ENCODE peak calls at places on chromosomes 3 and 15, in seven cellular contexts. O is hepatocyte; M is WERI-Rb-1; B is GM06990; A is aorta; X is tibial artery; T is CD4-positive, CD25-positive, alpha-beta regulatory T cell. L is an unnamed sample. For H3K27me3, the result is how much of the 10 kb centered on the place peaks cover.

GRCh38 chr15:59555696-59556095 is 55.9 kb upstream of the GCNT3 start:
- DNase-seq in O (no peak), M (no peak), B (no peak), A (no peak), X (no peak), T (no peak), L (no peak)

GRCh38 chr3:140758791-140759444 is 81.1 kb downstream of the TRIM42 start:
- DNase-seq in O (no peak), M (no peak), B (no peak), A (no peak), X (no peak), T (no peak), L (no peak)

GRCh38 chr3:50550079-50550736 is 17.3 kb downstream of the C3orf18 start:
- DNase-seq in O (peak), M (peak), B (no peak), A (peak), X (peak), T (peak), L (peak)

GRCh38 chr3:158103956-158104338 is 2.3 kb downstream of the SHOX2 start:
- DNase-seq in O (no peak), M (no peak), B (no peak), A (no peak), X (peak), T (no peak), L (no peak)

GRCh38 chr3:32340639-32341365 is 50.9 kb upstream of the CMTM7 start:
- DNase-seq in O (no peak), M (no peak), B (no peak), A (no peak), X (no peak), T (no peak), L (no peak)

GRCh38 chr15:76903251-76903681 is 1.9 kb downstream of the SCAPER start:
- DNase-seq in O (peak), M (peak), B (no peak), A (no peak), X (no peak), T (peak), L (peak)

GRCh38 chr3:130758624-130759023 is 12.0 kb upstream of the PIK3R4 start:
- DNase-seq in O (no peak), M (no peak), B (no peak), A (no peak), X (no peak), T (no peak), L (no peak)

GRCh38 chr3:24202071-24202470 is 257.0 kb downstream of the NR1D2 start:
- DNase-seq in O (no peak), M (no peak), B (no peak), A (no peak), X (no peak), T (no peak), L (no peak)

GRCh38 chr3:75395601-75396315 is 268.4 kb upstream of the FRG2C start:
- DNase-seq in O (no peak), M (no peak), B (no peak), A (no peak), X (no peak), T (no peak), L (no peak)

GRCh38 chr3:49492969-49493368 is 22.9 kb downstream of the DAG1 start:
- DNase-seq in O (no peak), M (no peak), B (no peak), A (peak), X (no peak), T (no peak), L (no peak)

GRCh38 chr3:39592306-39592705 is 124.8 kb downstream of the MOBP start:
- DNase-seq in O (no peak), M (no peak), B (no peak), A (no peak), X (no peak), T (no peak), L (no peak)

GRCh38 chr3:128493221-128494151 is 485 bp upstream of the GATA2 start:
- DNase-seq in O (no peak), M (no peak), B (no peak), A (no peak), X (peak), T (no peak), L (no peak)
- H3K27me3 ChIP-seq in O (half or more), M (half or more), B (under half), A (under half), X (under half), T (under half), L (half or more)

DNA sequence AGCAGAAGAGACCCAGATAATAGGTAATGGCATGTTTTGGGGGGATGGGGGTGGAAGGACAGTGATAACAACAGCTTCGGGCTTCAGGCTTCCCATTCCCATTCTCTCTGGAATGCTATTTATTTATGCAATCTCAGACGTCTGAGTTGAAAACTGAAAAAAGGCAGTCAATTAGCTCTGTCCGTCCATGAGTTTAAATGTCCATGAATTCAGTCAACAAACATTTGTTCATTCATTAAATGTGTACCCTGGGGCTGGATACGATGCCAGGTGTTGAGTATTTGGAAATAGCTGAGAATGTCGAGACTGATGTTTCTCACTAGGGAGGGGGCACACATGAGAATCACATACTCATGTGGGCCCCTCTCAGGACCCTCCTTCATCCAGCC is 42.4 kb downstream of the AMOTL2 start:
- DNase-seq in O (no peak), M (no peak), B (no peak), A (no peak), X (no peak), T (no peak), L (no peak)
- H3K27me3 ChIP-seq in O (under half), M (under half), B (under half), A (under half), X (under half), T (under half), L (under half)

DNA sequence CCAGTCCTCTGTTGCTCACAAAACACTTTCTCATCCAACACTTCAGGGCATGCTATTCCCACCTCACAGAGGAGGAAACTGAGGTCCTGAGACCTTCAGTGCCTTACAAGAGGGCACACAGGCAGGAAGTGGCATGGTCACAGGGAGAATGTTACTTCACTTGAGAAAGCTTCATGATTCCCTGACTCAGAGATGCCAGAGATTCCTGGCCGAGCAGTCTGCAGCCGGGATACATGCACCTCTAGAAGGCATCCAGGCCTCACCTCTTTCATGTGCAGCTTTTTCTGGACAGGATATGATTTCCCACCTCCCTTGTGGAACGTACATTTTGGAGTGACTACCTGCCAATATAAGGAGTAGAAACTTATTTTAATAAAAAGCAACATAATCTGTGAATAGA is 2.8 kb upstream of the SST start:
- DNase-seq in O (no peak), M (no peak), B (no peak), A (no peak), X (no peak), T (no peak), L (no peak)
- H3K27me3 ChIP-seq in O (under half), M (half or more), B (under half), A (under half), X (under half), T (under half), L (under half)

GRCh38 chr3:10712121-10712520 is 103.9 kb upstream of the SLC6A11 start:
- DNase-seq in O (no peak), M (no peak), B (no peak), A (no peak), X (no peak), T (no peak), L (no peak)
- H3K27me3 ChIP-seq in O (half or more), M (under half), B (under half), A (under half), X (under half), T (under half), L (half or more)

DNA sequence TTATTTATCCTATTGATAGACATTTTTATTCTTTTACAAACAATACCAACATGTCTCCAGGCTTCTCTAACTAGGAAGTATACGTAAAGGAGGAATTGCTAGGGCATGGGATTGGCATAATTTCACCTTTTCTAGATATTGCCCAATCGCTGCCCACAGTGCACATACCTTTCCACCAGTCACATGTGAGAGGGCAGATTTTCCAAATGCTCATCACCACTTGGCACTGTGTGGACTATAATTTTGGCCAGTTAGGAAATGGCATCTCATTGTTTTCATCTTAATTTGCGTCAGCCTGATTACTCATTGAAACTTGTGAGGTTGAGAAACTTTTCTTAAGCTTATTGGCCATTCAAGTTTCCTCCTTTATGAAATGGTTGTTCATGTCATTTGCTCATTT is 57.4 kb upstream of the POLR2M start:
- DNase-seq in O (no peak), M (no peak), B (no peak), A (no peak), X (no peak), T (no peak), L (peak)
- H3K27me3 ChIP-seq in O (under half), M (under half), B (under half), A (under half), X (under half), T (under half), L (under half)

DNA sequence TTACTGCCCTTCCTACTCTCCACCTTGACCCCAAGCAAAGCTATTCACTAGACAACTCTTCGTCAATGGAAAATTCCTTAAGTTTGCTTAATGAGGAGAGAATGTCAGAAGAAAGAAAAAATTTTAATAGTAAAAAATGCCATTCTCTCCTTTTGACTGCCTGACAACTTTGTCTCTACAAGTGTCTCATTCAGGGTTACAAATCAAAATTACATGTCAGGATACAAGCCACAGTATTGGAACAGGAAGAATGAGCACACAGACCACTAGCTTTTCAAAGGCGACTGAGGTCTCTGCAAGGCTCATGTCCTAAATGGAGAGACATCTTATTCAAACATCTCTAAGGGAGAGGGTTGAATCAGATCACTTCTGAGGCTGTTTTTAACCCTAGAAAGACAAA is 12.6 kb upstream of the MEIS2 start:
- DNase-seq in O (no peak), M (no peak), B (no peak), A (no peak), X (no peak), T (no peak), L (no peak)
- H3K27me3 ChIP-seq in O (half or more), M (under half), B (under half), A (under half), X (under half), T (under half), L (under half)

DNA sequence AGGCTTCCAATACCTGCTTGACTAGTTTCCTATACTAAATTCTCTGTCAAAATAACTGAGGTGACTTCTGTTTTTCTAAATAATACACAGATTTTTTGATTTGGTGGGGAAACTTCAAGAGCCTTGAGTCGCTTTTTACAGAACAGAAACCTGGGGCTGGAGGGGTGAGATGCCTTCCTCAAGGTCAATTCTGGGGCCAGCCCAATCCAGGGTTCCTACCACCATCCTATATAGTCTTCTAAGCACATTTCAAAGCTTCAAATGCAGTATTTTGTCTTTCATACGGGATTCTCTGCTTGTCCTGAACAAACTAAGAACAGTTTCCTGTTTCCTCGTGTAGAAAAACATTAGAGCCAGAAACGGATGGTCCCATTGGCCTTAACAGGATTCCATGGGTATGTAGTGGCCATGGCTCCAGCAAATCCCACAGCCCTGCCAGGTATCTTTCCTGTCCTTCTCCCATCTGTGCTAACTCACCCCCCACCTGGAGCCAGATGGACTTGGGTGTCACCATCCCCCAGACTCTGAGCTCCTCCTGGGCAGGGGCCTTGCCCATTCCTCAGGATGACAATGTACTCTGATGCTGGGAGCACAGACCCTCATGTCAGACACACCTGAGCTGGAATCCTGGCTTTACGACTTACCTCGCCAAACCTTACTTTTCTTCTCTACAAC is 146.9 kb downstream of the KLF13 start:
- DNase-seq in O (no peak), M (no peak), B (no peak), A (no peak), X (no peak), T (no peak), L (no peak)
- H3K27me3 ChIP-seq in O (under half), M (under half), B (under half), A (under half), X (under half), T (under half), L (under half)

GRCh38 chr3:149523899-149524298 is 49.4 kb downstream of the TM4SF4 start:
- DNase-seq in O (no peak), M (no peak), B (no peak), A (no peak), X (no peak), T (no peak), L (no peak)
- H3K27me3 ChIP-seq in O (under half), M (under half), B (under half), A (under half), X (under half), T (under half), L (under half)

GRCh38 chr3:181709537-181710279 is 2.0 kb upstream of the SOX2 start:
- DNase-seq in O (peak), M (peak), B (peak), A (peak), X (peak), T (peak), L (peak)
- H3K27me3 ChIP-seq in O (half or more), M (half or more), B (under half), A (under half), X (under half), T (half or more), L (half or more)

L was measured in cardiac muscle cell.